ENCODE peak calls at places on chromosomes 7 and 10, in ten cellular contexts. B is activated T-cell treated with anti-CD3 and anti-CD28 coated beads for 4 hours; U is neural progenitor cell; O is lower leg skin; S is NB4; E is hypothalamus; I is Karpas-422; G is G401; P is A172; H is activated naive CD4-positive, alpha-beta T cell treated with anti-CD3 and anti-CD28 coated beads for 36 hours. J is an unnamed sample.

GRCh38 chr7:30888783-30889182 is 22.9 kb upstream of the AQP1 start:
- DNase-seq in B (no peak), U (no peak), O (no peak), S (no peak), E (no peak), I (no peak), G (no peak), P (peak; percentile 95), H (no peak), J (peak; percentile 58)

GRCh38 chr7:108576110-108576509 is 6.4 kb downstream of the DNAJB9 start:
- DNase-seq in B (no peak), U (no peak), O (no peak), S (no peak), E (no peak), I (no peak), G (no peak), P (no peak), H (no peak), J (no peak)

GRCh38 chr10:106185991-106186390 is 978.5 kb downstream of the SORCS1 start:
- DNase-seq in B (no peak), U (no peak), O (no peak), S (no peak), E (no peak), I (no peak), G (no peak), P (no peak), H (no peak), J (peak; percentile 15)

GRCh38 chr10:120760246-120760645 is 90.9 kb upstream of the WDR11 start:
- DNase-seq in B (no peak), U (no peak), O (no peak), S (no peak), E (no peak), I (no peak), G (no peak), P (no peak), H (no peak), J (no peak)

GRCh38 chr10:48251525-48252353 is 22.8 kb downstream of the FRMPD2 start:
- DNase-seq in B (no peak), U (no peak), O (peak; percentile 85), S (no peak), E (no peak), I (no peak), G (no peak), P (no peak), H (no peak), J (peak; percentile 39)

GRCh38 chr7:109318146-109318545 is 748.5 kb downstream of the DNAJB9 start:
- DNase-seq in B (no peak), U (no peak), O (no peak), S (no peak), E (no peak), I (no peak), G (no peak), P (no peak), H (no peak), J (no peak)

GRCh38 chr7:33862946-33863814 is 42.2 kb upstream of the BMPER start:
- DNase-seq in B (no peak), U (no peak), O (no peak), S (no peak), E (peak; percentile 35), I (no peak), G (peak; percentile 17), P (no peak), H (no peak), J (no peak)

GRCh38 chr10:116253716-116254115 is 19.3 kb downstream of the GFRA1 start:
- DNase-seq in B (no peak), U (no peak), O (no peak), S (no peak), E (no peak), I (no peak), G (no peak), P (no peak), H (no peak), J (no peak)

GRCh38 chr10:44715081-44715480 is 196.1 kb upstream of the TMEM72 start:
- DNase-seq in B (no peak), U (no peak), O (no peak), S (no peak), E (no peak), I (no peak), G (no peak), P (no peak), H (no peak), J (no peak)

GRCh38 chr7:103540986-103541385 is 95.0 kb upstream of the SLC26A5 start:
- DNase-seq in B (no peak), U (no peak), O (no peak), S (no peak), E (peak; percentile 95), I (no peak), G (peak; percentile 98), P (peak; percentile 9), H (no peak), J (peak; percentile 16)

GRCh38 chr10:129962092-129962494 is 2.0 kb downstream of the EBF3 start:
- DNase-seq in B (no peak), U (peak; percentile 54), O (peak; percentile 28), S (peak; percentile 79), E (no peak), I (no peak), G (no peak), P (no peak), H (no peak), J (no peak)

GRCh38 chr7:108000875-108001758 is 1.8 kb downstream of the LAMB1 start:
- DNase-seq in B (no peak), U (peak; percentile 77), O (peak; percentile 89), S (no peak), E (no peak), I (no peak), G (peak; percentile 74), P (no peak), H (peak; percentile 5), J (peak; percentile 24)

GRCh38 chr10:111018021-111018420 is 58.8 kb upstream of the ADRA2A start:
- DNase-seq in B (no peak), U (no peak), O (no peak), S (no peak), E (no peak), I (no peak), G (no peak), P (no peak), H (no peak), J (no peak)

GRCh38 chr10:114458955-114459354 is 54.7 kb upstream of the AFAP1L2 start:
- DNase-seq in B (no peak), U (peak; percentile 62), O (no peak), S (peak; percentile 79), E (no peak), I (peak; percentile 63), G (no peak), P (peak; percentile 49), H (peak; percentile 57), J (peak; percentile 3)

GRCh38 chr7:28488061-28488791 is 75.9 kb downstream of the CREB5 start:
- DNase-seq in B (no peak), U (no peak), O (no peak), S (no peak), E (no peak), I (no peak), G (no peak), P (no peak), H (no peak), J (no peak)

GRCh38 chr7:37448057-37448636 is 517 bp downstream of the ELMO1 start:
- DNase-seq in B (peak; percentile 43), U (peak; percentile 65), O (no peak), S (no peak), E (no peak), I (peak; percentile 65), G (no peak), P (no peak), H (peak; percentile 36), J (no peak)

GRCh38 chr10:85612378-85612775 is 754.2 kb downstream of the GRID1 start:
- DNase-seq in B (no peak), U (no peak), O (peak; percentile 56), S (peak; percentile 63), E (no peak), I (no peak), G (no peak), P (peak; percentile 24), H (peak; percentile 40), J (no peak)

GRCh38 chr7:83861876-83862275 is 212.9 kb upstream of the SEMA3E start:
- DNase-seq in B (no peak), U (peak; percentile 23), O (no peak), S (no peak), E (no peak), I (no peak), G (no peak), P (no peak), H (no peak), J (no peak)

GRCh38 chr10:94047302-94047701 is 53.6 kb downstream of the PLCE1 start:
- DNase-seq in B (no peak), U (no peak), O (no peak), S (no peak), E (no peak), I (no peak), G (no peak), P (no peak), H (no peak), J (no peak)

GRCh38 chr7:130491841-130492518 is at the start of gene MEST:
- DNase-seq in B (no peak), U (peak; percentile 80), O (no peak), S (no peak), E (no peak), I (no peak), G (peak; percentile 28), P (no peak), H (peak; percentile 8), J (no peak)

GRCh38 chr7:100483728-100484635 is at the start of gene NYAP1:
- DNase-seq in B (no peak), U (peak; percentile 82), O (peak; percentile 91), S (peak; percentile 62), E (peak; percentile 57), I (peak; percentile 73), G (peak; percentile 83), P (no peak), H (no peak), J (peak; percentile 8)

GRCh38 chr10:26960308-26960707 is 99.5 kb upstream of the ABI1 start:
- DNase-seq in B (no peak), U (no peak), O (no peak), S (no peak), E (no peak), I (no peak), G (no peak), P (no peak), H (no peak), J (no peak)

GRCh38 chr7:133230591-133231194 is 22.2 kb upstream of the EXOC4 start:
- DNase-seq in B (peak; percentile 27), U (peak; percentile 62), O (no peak), S (peak; percentile 75), E (peak; percentile 37), I (peak; percentile 85), G (peak; percentile 62), P (peak; percentile 36), H (peak; percentile 72), J (peak; percentile 40)

GRCh38 chr7:110595694-110596093 is 495.2 kb upstream of the LRRN3 start:
- DNase-seq in B (no peak), U (peak; percentile 8), O (no peak), S (no peak), E (no peak), I (no peak), G (peak; percentile 58), P (no peak), H (no peak), J (no peak)

GRCh38 chr10:5195727-5196374 is 786 bp upstream of the AKR1C4 start:
- DNase-seq in B (no peak), U (no peak), O (no peak), S (no peak), E (no peak), I (no peak), G (no peak), P (no peak), H (no peak), J (no peak)

GRCh38 chr10:86152911-86153310 is 213.7 kb downstream of the GRID1 start:
- DNase-seq in B (no peak), U (no peak), O (no peak), S (no peak), E (no peak), I (no peak), G (no peak), P (no peak), H (no peak), J (no peak)

GRCh38 chr10:14047431-14047830 is 283.3 kb downstream of the FRMD4A start:
- DNase-seq in B (no peak), U (no peak), O (no peak), S (no peak), E (no peak), I (no peak), G (no peak), P (no peak), H (no peak), J (no peak)

GRCh38 chr10:72502581-72502980 is 123.3 kb downstream of the MICU1 start:
- DNase-seq in B (no peak), U (no peak), O (no peak), S (peak; percentile 41), E (no peak), I (no peak), G (no peak), P (no peak), H (no peak), J (no peak)